ENCODE peak calls at places on chromosomes 1 and 21, in eight cellular contexts. N is fibroblast of villous mesenchyme, J is brain microvascular endothelial cell, C is breast epithelium, A is Panc1, H is adrenal gland, P is lower lobe of right lung, G is astrocyte of the spinal cord. L is an unnamed sample.

GRCh38 chr21:38843806-38844479 is 38.2 kb downstream of the ETS2 start:
- DNase-seq in J (peak), P (no peak), N (peak), G (peak), C (no peak), H (no peak), A (no peak), L (peak)

GRCh38 chr1:27832762-27833161 is 2.2 kb downstream of the PPP1R8 start:
- DNase-seq in A (no peak), G (peak), J (peak), C (no peak), H (no peak), N (peak), P (no peak), L (peak)

GRCh38 chr1:15625224-15625917 is 8.1 kb downstream of the DDI2 start:
- DNase-seq in H (no peak), C (no peak), N (no peak), G (no peak), J (no peak), P (no peak), A (no peak), L (no peak)

GRCh38 chr1:33712176-33712575 is 151.7 kb upstream of the HMGB4 start:
- DNase-seq in H (no peak), A (no peak), J (no peak), G (no peak), C (no peak), N (no peak), P (no peak), L (no peak)

GRCh38 chr1:220300442-220301121 is 28.3 kb upstream of the RAB3GAP2 start:
- DNase-seq in J (peak), G (peak), P (peak), C (peak), H (peak), A (peak), N (peak), L (peak)

GRCh38 chr1:235866207-235866912 is at the start of gene LYST:
- DNase-seq in H (peak), A (no peak), J (peak), G (peak), C (no peak), N (peak), P (peak), L (peak)

GRCh38 chr21:45074818-45075605 is 632 bp downstream of the ADARB1 start:
- DNase-seq in C (peak), N (peak), A (no peak), J (no peak), H (peak), P (no peak), G (peak), L (no peak)

GRCh38 chr1:150141452-150141851 is 8.3 kb upstream of the PLEKHO1 start:
- DNase-seq in A (no peak), P (no peak), N (no peak), H (no peak), J (no peak), C (no peak), G (no peak), L (no peak)

GRCh38 chr1:211535338-211535737 is 43.4 kb upstream of the RD3 start:
- DNase-seq in H (no peak), G (no peak), J (no peak), N (no peak), A (no peak), P (no peak), C (no peak), L (no peak)

GRCh38 chr1:86912501-86912900 is 1.4 kb downstream of the SELENOF start:
- DNase-seq in A (no peak), H (no peak), N (peak), P (no peak), J (no peak), C (no peak), G (no peak), L (peak)

GRCh38 chr1:119475866-119476439 is 31.1 kb upstream of the HSD3B1 start:
- DNase-seq in J (peak), C (peak), P (peak), H (peak), G (peak), A (peak), N (peak), L (peak)

GRCh38 chr1:11741919-11742598 is 6.1 kb downstream of the AGTRAP start:
- DNase-seq in C (no peak), H (no peak), J (no peak), P (no peak), G (no peak), A (no peak), N (no peak), L (no peak)

GRCh38 chr1:26799479-26800133 is 11.9 kb downstream of the PIGV start:
- DNase-seq in C (peak), P (no peak), N (peak), G (peak), J (peak), H (peak), A (no peak), L (peak)

GRCh38 chr1:93346472-93346991 is 825 bp downstream of the DR1 start:
- DNase-seq in H (peak), N (peak), A (no peak), J (no peak), G (peak), C (no peak), P (no peak), L (peak)

GRCh38 chr1:118154220-118154619 is 30.8 kb downstream of the SPAG17 start:
- DNase-seq in C (no peak), N (peak), P (no peak), J (no peak), G (no peak), H (no peak), A (no peak), L (peak)

GRCh38 chr1:159591981-159592380 is 4.4 kb downstream of the APCS start:
- DNase-seq in P (no peak), N (no peak), G (peak), J (peak), A (no peak), H (no peak), C (no peak), L (no peak)

GRCh38 chr1:54464031-54464476 is 57.9 kb upstream of the SSBP3 start:
- DNase-seq in C (no peak), J (no peak), P (no peak), G (no peak), N (no peak), H (no peak), A (no peak), L (peak)

GRCh38 chr1:244678687-244679086 is 25.8 kb downstream of the DESI2 start:
- DNase-seq in G (no peak), C (no peak), H (no peak), J (no peak), A (no peak), N (no peak), P (no peak), L (no peak)

GRCh38 chr1:217432339-217432738 is 198.6 kb downstream of the GPATCH2 start:
- DNase-seq in P (no peak), J (no peak), A (no peak), N (no peak), H (no peak), C (no peak), G (no peak), L (no peak)

GRCh38 chr21:46048926-46049889 is 48.7 kb upstream of the COL6A2 start:
- DNase-seq in A (no peak), J (peak), N (peak), P (peak), G (peak), H (no peak), C (peak), L (peak)

GRCh38 chr1:61892977-61893376 is 150.7 kb downstream of the PATJ start:
- DNase-seq in P (no peak), H (no peak), A (no peak), J (no peak), G (no peak), C (no peak), N (no peak), L (no peak)

GRCh38 chr1:61888808-61889207 is 146.5 kb downstream of the PATJ start:
- DNase-seq in C (no peak), P (no peak), A (no peak), N (no peak), J (no peak), H (no peak), G (no peak), L (no peak)

GRCh38 chr1:61887921-61888564 is 145.8 kb downstream of the PATJ start:
- DNase-seq in A (no peak), G (peak), N (no peak), C (no peak), H (peak), J (no peak), P (no peak), L (no peak)

DNA sequence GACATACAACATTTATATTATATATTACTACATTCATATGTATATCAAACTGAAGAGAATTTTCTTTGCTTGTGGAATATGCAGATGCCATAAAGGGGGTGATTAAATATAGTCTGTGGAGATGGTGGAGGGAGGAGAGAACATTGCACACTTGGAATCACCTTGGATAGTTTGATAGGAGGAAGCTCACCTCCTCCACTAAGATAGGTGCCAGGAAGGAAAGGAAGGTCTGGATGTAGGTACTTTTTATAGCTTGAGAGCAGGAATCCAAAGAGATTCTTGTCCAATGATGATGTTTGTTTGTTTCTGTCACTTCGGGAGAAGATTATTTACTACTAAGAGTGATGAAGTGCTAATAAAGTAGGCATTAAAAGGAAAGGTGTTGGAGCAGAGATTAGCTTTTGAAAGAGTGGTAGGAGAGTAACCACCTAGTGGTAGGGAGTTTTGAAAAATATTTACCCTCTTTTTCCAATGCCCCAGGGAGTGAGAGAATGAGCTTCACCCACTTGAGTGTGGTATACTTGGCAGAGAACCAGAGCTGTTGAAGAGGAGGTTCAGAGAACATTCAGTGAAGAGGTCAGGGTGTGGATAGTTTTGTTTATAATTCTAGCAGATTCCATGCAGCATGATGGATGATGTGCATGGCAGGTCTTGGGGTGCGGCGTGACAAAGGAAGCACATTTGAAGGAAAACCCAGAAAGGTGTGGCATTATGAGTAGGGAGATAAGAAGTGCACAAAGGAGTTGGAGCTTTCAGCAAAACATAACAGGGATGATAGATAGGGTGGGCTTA is 145.0 kb downstream of the PATJ start:
- DNase-seq in H (no peak), G (peak), A (no peak), P (no peak), J (no peak), N (no peak), C (no peak), L (no peak)
- TF ChIP-seq CTCF in H (no peak), G (no peak), A (no peak), P (peak), J (no peak), N (no peak), C (no peak), L (no peak)

DNA sequence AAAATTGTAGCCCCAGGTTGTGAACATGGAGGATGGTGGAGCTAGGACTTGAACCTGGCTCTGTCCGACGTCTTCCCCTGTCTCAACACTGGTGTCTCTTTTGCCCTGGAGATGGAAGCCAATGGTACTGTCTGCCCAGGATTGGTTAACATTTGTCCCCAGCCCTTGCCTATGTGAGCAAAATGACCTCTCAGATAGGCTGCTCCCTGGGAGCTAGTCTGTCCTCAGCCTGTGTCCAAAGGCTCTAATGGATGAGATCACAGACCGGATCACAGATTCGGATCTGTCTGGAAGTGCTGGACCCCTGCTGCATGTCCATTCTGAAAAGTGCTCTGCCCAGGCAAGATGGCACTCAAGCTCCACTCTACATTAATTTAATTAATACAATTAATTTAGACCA is 394.4 kb upstream of the VAMP3 start:
- DNase-seq in H (no peak), J (no peak), C (no peak), N (no peak), P (no peak), A (no peak), G (no peak), L (no peak)
- H3K4me3 ChIP-seq in H (no peak), J (no peak), C (no peak), N (no peak), P (no peak), A (no peak), G (no peak), L (no peak)

GRCh38 chr1:198528376-198528775 is 12.1 kb downstream of the ATP6V1G3 start:
- DNase-seq in G (peak), H (no peak), P (no peak), N (peak), A (no peak), C (no peak), J (no peak), L (peak)

GRCh38 chr1:198519639-198520501 is 20.6 kb downstream of the ATP6V1G3 start:
- DNase-seq in P (no peak), J (no peak), A (no peak), H (no peak), G (no peak), N (no peak), C (no peak), L (no peak)

GRCh38 chr1:198517623-198518022 is 22.9 kb downstream of the ATP6V1G3 start:
- DNase-seq in A (no peak), H (no peak), J (no peak), G (no peak), N (no peak), P (no peak), C (no peak), L (no peak)

GRCh38 chr1:198520524-198521254 is 19.8 kb downstream of the ATP6V1G3 start:
- DNase-seq in C (no peak), A (no peak), G (no peak), J (no peak), H (no peak), P (no peak), N (no peak), L (no peak)

DNA sequence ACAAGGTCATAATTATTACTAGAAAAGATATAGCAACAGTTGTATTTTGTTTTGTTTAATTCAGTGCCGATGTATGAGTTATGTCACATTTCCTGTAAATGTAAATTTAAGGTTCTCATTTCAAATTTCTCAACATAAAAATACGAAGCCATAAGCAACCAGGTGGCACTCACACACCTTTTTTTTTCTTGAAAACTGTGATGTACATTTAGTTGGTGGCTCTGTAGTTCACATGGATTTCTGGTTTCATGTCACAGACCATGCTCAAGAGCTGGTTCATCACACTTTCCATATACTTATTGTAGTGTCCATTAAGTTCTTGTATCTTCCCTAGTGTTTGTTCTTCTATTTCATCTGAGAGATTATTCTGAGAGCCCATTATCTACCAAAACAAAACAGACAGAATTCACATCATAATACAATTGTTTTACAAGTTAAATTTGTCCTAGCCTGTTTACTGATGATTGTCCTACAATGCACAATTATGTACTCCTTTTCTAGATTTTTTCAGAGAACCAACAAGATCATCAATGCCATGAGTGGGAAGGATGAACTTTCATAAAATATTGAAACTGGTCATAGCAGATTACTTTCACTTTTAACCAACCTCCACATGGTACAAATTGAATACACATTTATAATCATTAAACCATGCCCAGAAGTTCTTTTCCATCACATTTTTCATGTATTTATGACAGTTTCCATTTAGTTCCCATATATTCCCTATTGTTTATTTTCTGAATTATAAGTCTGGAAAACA is 17.1 kb downstream of the ATP6V1G3 start:
- DNase-seq in P (no peak), A (no peak), C (no peak), G (no peak), J (no peak), N (no peak), H (no peak), L (no peak)
- TF ChIP-seq CTCF in P (no peak), A (no peak), C (no peak), G (no peak), J (no peak), N (no peak), H (no peak), L (no peak)

GRCh38 chr1:203093754-203094410 is 8.1 kb upstream of the MYOG start:
- DNase-seq in H (no peak), P (no peak), N (no peak), J (no peak), G (no peak), A (no peak), C (no peak), L (peak)
- H3K4me3 ChIP-seq in H (no peak), P (no peak), N (no peak), J (no peak), G (no peak), A (no peak), C (no peak), L (no peak)

GRCh38 chr1:57770772-57771171 is 346.9 kb upstream of the DAB1 start:
- DNase-seq in G (no peak), H (no peak), P (no peak), C (no peak), A (no peak), J (no peak), N (no peak), L (peak)
- TF ChIP-seq CTCF in G (peak), H (no peak), P (no peak), C (no peak), A (peak), J (peak), N (peak), L (peak)

GRCh38 chr1:243422362-243422761 is 166.5 kb downstream of the SDCCAG8 start:
- DNase-seq in J (no peak), P (no peak), G (no peak), C (no peak), H (no peak), A (no peak), N (no peak), L (no peak)

GRCh38 chr1:243420369-243420768 is 164.5 kb downstream of the SDCCAG8 start:
- DNase-seq in C (no peak), A (no peak), H (no peak), J (no peak), P (no peak), G (no peak), N (peak), L (no peak)

GRCh38 chr1:243416510-243416909 is 160.7 kb downstream of the SDCCAG8 start:
- DNase-seq in P (no peak), J (no peak), A (no peak), G (no peak), N (no peak), C (no peak), H (no peak), L (no peak)

GRCh38 chr1:243420968-243421675 is 165.3 kb downstream of the SDCCAG8 start:
- DNase-seq in N (peak), A (no peak), P (no peak), G (no peak), H (no peak), C (no peak), J (no peak), L (no peak)

DNA sequence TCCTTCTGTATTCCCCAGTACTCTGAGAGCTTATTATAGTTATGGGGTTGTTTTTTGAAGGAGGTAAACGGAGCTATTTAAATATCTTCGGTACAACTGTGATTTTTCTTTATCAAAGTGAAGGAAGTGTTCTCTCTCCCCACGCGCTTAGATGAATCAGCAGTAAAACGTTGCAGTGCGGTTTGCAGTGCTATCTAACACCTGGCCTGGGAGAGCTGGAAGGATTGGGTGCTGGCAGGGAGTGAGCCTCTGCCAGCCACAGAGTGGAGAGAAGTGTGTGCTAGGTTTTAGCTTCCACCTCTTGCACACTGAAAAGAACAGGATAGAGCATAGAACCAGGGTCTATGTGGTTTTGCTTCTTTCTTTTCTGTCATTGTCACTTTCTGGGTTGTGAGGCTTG is 165.9 kb downstream of the SDCCAG8 start:
- DNase-seq in J (peak), P (no peak), N (peak), H (no peak), A (no peak), G (peak), C (no peak), L (peak)
- H3K4me3 ChIP-seq in J (peak), P (peak), N (peak), H (no peak), A (peak), G (peak), C (no peak), L (no peak)